ENCODE peak calls at places on chromosomes 6 and 20, in ten cellular contexts. Z, I, N, T, G, Y, V, B, U and M are unnamed samples.

GRCh38 chr6:2764610-2765165 is 505 bp upstream of the WRNIP1 start:
- DNase-seq in T (no peak), V (no peak), B (no peak), Z (peak), Y (no peak), U (peak), I (peak), N (no peak), G (peak), M (peak)

GRCh38 chr20:34089655-34090324 is 22.3 kb downstream of the EIF2S2 start:
- DNase-seq in B (peak), T (no peak), Y (no peak), N (no peak), U (no peak), I (no peak), G (no peak), Z (peak), V (no peak), M (peak)

GRCh38 chr6:111057074-111057752 is 30.1 kb upstream of the SLC16A10 start:
- DNase-seq in G (peak), Z (no peak), N (no peak), V (peak), Y (peak), B (peak), T (peak), I (no peak), U (peak), M (peak)

GRCh38 chr6:34560366-34561226 is 4.5 kb upstream of the SPDEF start:
- DNase-seq in Z (peak), V (no peak), U (no peak), G (no peak), Y (peak), N (no peak), I (no peak), B (peak), T (no peak), M (no peak)

GRCh38 chr6:37210313-37210898 is 40.5 kb downstream of the PIM1 start:
- DNase-seq in I (peak), T (peak), Y (peak), U (peak), N (peak), Z (peak), G (peak), B (peak), V (peak), M (peak)

GRCh38 chr6:164520916-164521315 is 788.5 kb downstream of the C6orf118 start:
- DNase-seq in T (no peak), Y (no peak), I (no peak), N (no peak), U (no peak), G (no peak), B (no peak), V (no peak), Z (no peak), M (no peak)

GRCh38 chr6:43715056-43715788 is 27.6 kb upstream of the MRPS18A start:
- DNase-seq in I (no peak), V (no peak), U (no peak), N (peak), T (no peak), G (no peak), Z (no peak), B (no peak), Y (no peak), M (no peak)

GRCh38 chr6:13044390-13044789 is 283.9 kb downstream of the TBC1D7 start:
- DNase-seq in I (no peak), U (peak), V (no peak), B (no peak), G (peak), Y (peak), Z (peak), N (no peak), T (peak), M (no peak)

GRCh38 chr6:54718541-54719023 is 128.0 kb upstream of the FAM83B start:
- DNase-seq in I (no peak), B (no peak), V (no peak), U (no peak), Y (no peak), N (no peak), T (no peak), Z (no peak), G (no peak), M (peak)

GRCh38 chr6:13454286-13455221 is 32.8 kb downstream of the GFOD1 start:
- DNase-seq in V (no peak), B (peak), I (peak), U (no peak), N (peak), Z (peak), G (no peak), Y (peak), T (no peak), M (no peak)

GRCh38 chr6:118708055-118708454 is 56.7 kb upstream of the CEP85L start:
- DNase-seq in Y (peak), G (no peak), V (no peak), I (no peak), B (no peak), Z (no peak), T (no peak), U (no peak), N (no peak), M (no peak)

GRCh38 chr6:147103641-147104040 is 100.6 kb upstream of the STXBP5 start:
- DNase-seq in G (no peak), N (no peak), U (no peak), B (no peak), I (no peak), Z (no peak), Y (no peak), T (no peak), V (no peak), M (no peak)

GRCh38 chr6:111105578-111105977 is 18.3 kb downstream of the SLC16A10 start:
- DNase-seq in N (no peak), T (peak), U (no peak), G (no peak), B (peak), I (peak), Y (peak), V (no peak), Z (peak), M (peak)

GRCh38 chr20:42020316-42020715 is 402.1 kb upstream of the CHD6 start:
- DNase-seq in U (no peak), Y (no peak), N (no peak), Z (no peak), I (no peak), T (no peak), V (no peak), B (no peak), G (no peak), M (no peak)
- H3K4me3 ChIP-seq in U (no peak), Y (no peak), N (no peak), Z (no peak), I (no peak), T (no peak), V (no peak), B (no peak), G (no peak), M (no peak)

GRCh38 chr6:127079681-127080080 is 38.8 kb upstream of the RSPO3 start:
- DNase-seq in T (no peak), Y (no peak), G (no peak), I (no peak), U (no peak), N (no peak), Z (no peak), B (no peak), V (no peak), M (no peak)

GRCh38 chr6:127083231-127084015 is 35.0 kb upstream of the RSPO3 start:
- DNase-seq in B (no peak), Y (no peak), V (no peak), G (no peak), I (no peak), T (no peak), N (no peak), U (no peak), Z (no peak), M (no peak)

GRCh38 chr6:127078669-127079068 is 39.8 kb upstream of the RSPO3 start:
- DNase-seq in Z (no peak), I (no peak), G (no peak), T (no peak), B (no peak), V (no peak), U (no peak), Y (no peak), N (no peak), M (no peak)

GRCh38 chr6:127077886-127078285 is 40.6 kb upstream of the RSPO3 start:
- DNase-seq in I (no peak), G (no peak), N (no peak), U (no peak), V (no peak), B (no peak), Y (peak), T (no peak), Z (no peak), M (no peak)

GRCh38 chr6:127080081-127080480 is 38.4 kb upstream of the RSPO3 start:
- DNase-seq in U (no peak), V (no peak), N (no peak), Z (no peak), T (no peak), G (no peak), B (no peak), Y (no peak), I (no peak), M (no peak)
- TF ChIP-seq POLR2AphosphoS5 in U (no peak), V (no peak), N (no peak), Z (no peak), T (no peak), G (no peak), B (no peak), Y (no peak), I (no peak), M (no peak)

DNA sequence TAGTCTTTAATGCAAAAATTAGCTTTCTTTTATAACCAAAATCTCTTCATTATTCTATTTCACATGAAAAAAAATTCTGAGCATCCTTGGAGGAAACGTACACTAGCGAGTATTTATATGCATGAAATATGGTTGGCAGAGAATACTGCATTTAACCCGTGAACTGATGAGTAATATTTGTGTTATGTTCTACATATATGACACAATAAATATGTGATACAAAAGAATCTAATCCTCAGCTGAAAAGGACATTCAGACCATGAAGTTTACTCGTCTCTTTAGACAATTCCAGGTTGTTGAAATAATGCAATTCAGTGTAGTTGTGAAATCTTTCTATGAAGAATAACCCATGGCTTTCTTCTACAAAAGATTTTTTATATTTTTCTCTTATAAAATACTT is 524.8 kb upstream of the MAN1A1 start:
- DNase-seq in B (no peak), G (no peak), T (no peak), I (no peak), V (no peak), U (no peak), N (no peak), Y (no peak), Z (no peak), M (no peak)
- H3K4me3 ChIP-seq in B (no peak), G (no peak), T (no peak), I (no peak), V (no peak), U (no peak), N (no peak), Y (no peak), Z (no peak), M (no peak)

DNA sequence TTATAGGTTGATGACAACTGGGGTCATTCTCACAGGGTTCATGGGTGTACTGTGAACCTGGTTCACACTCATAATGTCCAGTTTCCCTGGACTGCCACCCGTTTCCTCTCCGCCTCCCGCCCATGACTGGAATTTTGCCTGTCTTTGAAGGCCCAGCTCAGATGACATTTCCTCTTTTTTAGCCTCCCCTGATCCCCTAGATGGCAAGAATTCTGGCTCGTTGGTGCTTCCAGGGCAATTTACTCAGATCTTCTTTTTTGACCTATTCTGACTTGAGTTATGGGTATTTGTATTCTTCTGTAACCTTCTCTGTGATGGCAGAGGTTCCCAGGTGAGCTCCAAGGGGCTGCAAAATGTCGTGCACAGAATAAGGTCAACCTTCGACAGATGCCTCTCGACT is 5.7 kb upstream of the CITED2 start:
- DNase-seq in Y (no peak), I (no peak), V (no peak), U (no peak), Z (no peak), T (no peak), G (no peak), B (no peak), N (no peak), M (no peak)
- TF ChIP-seq POLR2AphosphoS5 in Y (no peak), I (no peak), V (no peak), U (no peak), Z (no peak), T (no peak), G (no peak), B (no peak), N (no peak), M (no peak)

GRCh38 chr6:1485678-1486077 is 96.3 kb downstream of the FOXF2 start:
- DNase-seq in G (no peak), B (no peak), Y (peak), N (no peak), I (no peak), Z (no peak), V (peak), T (peak), U (no peak), M (no peak)
- H3K4me3 ChIP-seq in G (no peak), B (no peak), Y (no peak), N (no peak), I (no peak), Z (no peak), V (no peak), T (peak), U (no peak), M (no peak)

DNA sequence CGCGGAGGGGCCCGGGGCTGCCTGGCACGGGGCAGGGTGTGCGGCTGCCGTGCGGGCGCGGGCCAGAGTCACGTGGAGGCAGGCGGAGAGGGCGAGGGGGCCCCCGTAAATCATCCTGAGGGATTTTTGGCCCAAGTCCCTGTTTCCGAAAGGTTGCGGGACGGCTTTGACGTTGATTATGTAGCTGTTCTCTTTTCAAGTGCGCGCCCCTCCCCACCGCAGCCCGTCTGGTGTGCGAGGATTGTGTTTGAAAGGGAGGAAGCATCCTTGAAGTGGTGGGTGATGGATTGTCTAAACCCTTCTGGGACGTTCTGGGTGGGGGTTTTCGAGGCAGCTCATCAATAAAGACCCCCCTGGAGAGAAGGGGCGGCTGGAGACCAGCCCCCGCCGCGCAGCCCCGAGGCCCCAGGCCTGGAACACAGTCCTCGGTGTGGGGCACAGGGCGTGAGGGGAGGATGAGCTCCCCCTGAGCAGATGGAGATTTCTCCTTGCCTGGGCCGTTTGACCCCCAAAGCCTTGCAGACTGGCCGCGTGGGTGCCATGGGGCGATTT is 7.0 kb upstream of the FOXF2 start:
- DNase-seq in U (no peak), I (no peak), Y (no peak), B (no peak), T (no peak), G (peak), N (no peak), Z (no peak), V (no peak), M (no peak)
- TF ChIP-seq POLR2AphosphoS5 in U (no peak), I (no peak), Y (no peak), B (no peak), T (no peak), G (no peak), N (no peak), Z (no peak), V (no peak), M (no peak)

GRCh38 chr6:42142118-42142835 is at the start of gene C6orf132:
- DNase-seq in T (no peak), U (no peak), B (peak), Z (peak), G (peak), Y (no peak), N (no peak), I (peak), V (no peak), M (peak)

GRCh38 chr6:42140051-42140450 is 2.4 kb downstream of the C6orf132 start:
- DNase-seq in T (no peak), B (peak), V (no peak), G (no peak), N (no peak), U (no peak), Y (no peak), Z (no peak), I (no peak), M (no peak)

GRCh38 chr6:42140756-42141602 is 1.4 kb downstream of the C6orf132 start:
- DNase-seq in V (no peak), I (no peak), B (peak), N (no peak), Y (no peak), Z (no peak), T (no peak), U (no peak), G (no peak), M (peak)

GRCh38 chr6:42138630-42139619 is 3.5 kb downstream of the C6orf132 start:
- DNase-seq in B (no peak), G (peak), Z (no peak), Y (peak), T (no peak), V (no peak), U (peak), I (no peak), N (no peak), M (peak)

DNA sequence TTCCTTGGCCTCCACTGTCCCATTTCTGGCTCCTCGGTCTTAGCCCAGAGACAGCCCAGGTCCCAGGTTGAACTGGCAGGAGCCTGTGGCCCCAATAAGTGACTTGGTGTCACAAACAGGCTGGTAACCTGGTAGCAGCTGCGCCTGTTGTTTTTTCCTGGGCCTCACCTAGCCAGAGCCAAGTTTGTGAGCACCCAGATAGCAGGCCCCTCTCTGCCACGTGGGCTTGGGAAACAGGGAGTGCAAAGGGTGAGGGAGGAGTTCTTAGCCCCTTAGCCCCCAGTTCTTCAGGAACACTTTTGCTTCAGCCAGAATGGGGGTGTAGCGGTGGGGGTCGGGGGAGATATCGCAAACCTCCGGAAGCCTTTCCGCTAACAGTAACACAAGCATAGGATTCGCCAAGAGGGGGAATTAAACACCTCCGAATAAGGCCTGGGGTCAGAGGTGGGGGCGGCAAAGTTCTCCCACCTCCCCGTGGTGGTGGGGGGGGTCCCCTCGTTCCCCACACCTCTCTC is 760 bp downstream of the C6orf132 start:
- DNase-seq in B (peak), U (no peak), G (no peak), N (no peak), V (no peak), Y (no peak), I (no peak), T (no peak), Z (no peak), M (no peak)
- H3K4me3 ChIP-seq in B (peak), U (no peak), G (peak), N (no peak), V (peak), Y (no peak), I (peak), T (peak), Z (no peak), M (peak)